ENCODE peak calls at places on chromosomes 5 and 9, in seven cellular contexts. B is pons; E is stimulated activated CD4-positive, alpha-beta T cell treated with anti-CD3 and anti-CD28 coated beads, Interleukin-12 subunit alpha, Interleukin-12 subunit beta, amount 100 ng/mL, for 4 hours; R is HEK293T; P is stimulated activated CD8-positive, alpha-beta memory T cell treated with anti-CD3 and anti-CD28 coated beads, Interleukin-2, amount 100 ng/mL, for 48 hours; J is SHP77; X is glomerular endothelial cell. T is an unnamed sample.

GRCh38 chr5:112005533-112005926 is 248.5 kb upstream of the NREP start:
- DNase-seq in B (no peak), E (no peak), R (no peak), P (no peak), J (no peak), X (no peak), T (no peak)

GRCh38 chr5:10157085-10157669 is 92.5 kb downstream of the ATPSCKMT start:
- DNase-seq in B (no peak), E (no peak), R (no peak), P (no peak), J (no peak), X (no peak), T (no peak)

GRCh38 chr5:395156-395920 is 47.6 kb upstream of the EXOC3 start:
- DNase-seq in B (no peak), E (no peak), R (no peak), P (no peak), J (no peak), X (peak; percentile 29), T (no peak)

GRCh38 chr5:38420246-38420645 is 136.2 kb downstream of the LIFR start:
- DNase-seq in B (no peak), E (no peak), R (no peak), P (no peak), J (no peak), X (no peak), T (no peak)

GRCh38 chr9:121498487-121499176 is 1.0 kb downstream of the GGTA1 start:
- DNase-seq in B (no peak), E (no peak), R (peak; percentile 52), P (no peak), J (no peak), X (no peak), T (no peak)

GRCh38 chr5:51566940-51567339 is 183.7 kb downstream of the ISL1 start:
- DNase-seq in B (no peak), E (no peak), R (no peak), P (no peak), J (no peak), X (no peak), T (no peak)

GRCh38 chr9:107711528-107711927 is 222.0 kb upstream of the KLF4 start:
- DNase-seq in B (no peak), E (no peak), R (no peak), P (no peak), J (peak; percentile 39), X (peak; percentile 76), T (no peak)

GRCh38 chr9:136358016-136358415 is 5.5 kb downstream of the DNLZ start:
- DNase-seq in B (no peak), E (no peak), R (no peak), P (no peak), J (no peak), X (no peak), T (no peak)

GRCh38 chr9:37929441-37929895 is 25.5 kb upstream of the SLC25A51 start:
- DNase-seq in B (no peak), E (no peak), R (no peak), P (no peak), J (no peak), X (peak; percentile 61), T (no peak)

GRCh38 chr9:136044971-136045594 is 50.0 kb downstream of the NACC2 start:
- DNase-seq in B (peak; percentile 57), E (no peak), R (no peak), P (no peak), J (no peak), X (no peak), T (no peak)

GRCh38 chr9:37902804-37903580 is 935 bp downstream of the SLC25A51 start:
- DNase-seq in B (peak; percentile 24), E (no peak), R (no peak), P (no peak), J (no peak), X (no peak), T (no peak)

GRCh38 chr9:129751841-129752801 is 721 bp downstream of the PTGES start:
- DNase-seq in B (no peak), E (no peak), R (no peak), P (no peak), J (no peak), X (no peak), T (no peak)

GRCh38 chr5:147517383-147517782 is 7.5 kb upstream of the DPYSL3 start:
- DNase-seq in B (no peak), E (no peak), R (no peak), P (no peak), J (no peak), X (no peak), T (no peak)